ENCODE peak calls at places on chromosome X, in eight cellular contexts. C is GOT3, D is Calu3, K is brain microvascular endothelial cell, I is GM03348, F is NCI-H510A, N is SW 1271, Z is amniotic stem cell. G is an unnamed sample.

GRCh38 chrX:9396930-9397329 is 67.9 kb upstream of the TBL1X start:
- DNase-seq in C (peak), D (peak), N (no peak), I (no peak), K (no peak), F (no peak), Z (no peak), G (peak)

GRCh38 chrX:48715066-48715465 is 18.5 kb downstream of the SUV39H1 start:
- DNase-seq in N (no peak), F (no peak), D (no peak), Z (no peak), C (no peak), K (peak), I (peak), G (no peak)

GRCh38 chrX:119040432-119040831 is 32.4 kb upstream of the CT47C1 start:
- DNase-seq in I (no peak), Z (no peak), D (no peak), C (no peak), K (no peak), F (no peak), N (no peak), G (no peak)

GRCh38 chrX:68841251-68842049 is 12.6 kb downstream of the EFNB1 start:
- DNase-seq in N (no peak), K (no peak), I (no peak), Z (no peak), D (peak), C (no peak), F (no peak), G (no peak)

GRCh38 chrX:50073601-50074000 is 127.2 kb downstream of the AKAP4 start:
- DNase-seq in I (no peak), K (no peak), Z (no peak), F (no peak), N (no peak), D (no peak), C (no peak), G (no peak)

GRCh38 chrX:129116651-129117050 is 406.6 kb downstream of the SMARCA1 start:
- DNase-seq in I (no peak), C (no peak), D (no peak), N (no peak), K (no peak), F (no peak), Z (no peak), G (no peak)

GRCh38 chrX:16869393-16870094 is 618 bp downstream of the RBBP7 start:
- DNase-seq in I (peak), N (no peak), Z (no peak), D (peak), K (no peak), C (no peak), F (peak), G (peak)

GRCh38 chrX:345020-345925 is 26.7 kb upstream of the GTPBP6 start:
- DNase-seq in Z (no peak), C (no peak), I (no peak), N (no peak), K (no peak), D (no peak), F (no peak), G (no peak)

GRCh38 chrX:108264376-108264775 is 172.8 kb downstream of the ATG4A start:
- DNase-seq in D (no peak), I (no peak), F (no peak), Z (no peak), K (no peak), N (no peak), C (no peak), G (no peak)

GRCh38 chrX:79477691-79478090 is 110.6 kb upstream of the ITM2A start:
- DNase-seq in N (no peak), Z (no peak), K (no peak), C (no peak), I (no peak), F (no peak), D (no peak), G (no peak)

GRCh38 chrX:123481908-123482873 is 250.7 kb downstream of the THOC2 start:
- DNase-seq in Z (no peak), C (no peak), K (no peak), D (no peak), F (no peak), I (peak), N (no peak), G (no peak)

GRCh38 chrX:78658851-78659744 is at the start of gene RTL3:
- DNase-seq in F (no peak), I (peak), N (no peak), Z (peak), D (no peak), C (no peak), K (peak), G (no peak)

GRCh38 chrX:73289039-73289438 is 74.4 kb upstream of the NAP1L2 start:
- DNase-seq in I (no peak), C (no peak), D (no peak), K (no peak), F (no peak), N (no peak), Z (no peak), G (no peak)

GRCh38 chrX:133921764-133922389 is 63.5 kb downstream of the GPC3 start:
- DNase-seq in Z (no peak), I (peak), C (no peak), K (peak), F (peak), D (peak), N (no peak), G (peak)

GRCh38 chrX:124344246-124344645 is 2.1 kb upstream of the SH2D1A start:
- DNase-seq in C (no peak), D (no peak), N (no peak), F (no peak), I (no peak), K (no peak), Z (no peak), G (no peak)

GRCh38 chrX:29547877-29548276 is 667.5 kb upstream of the MAGEB2 start:
- DNase-seq in D (no peak), C (no peak), K (no peak), I (no peak), N (no peak), F (no peak), Z (no peak), G (no peak)

GRCh38 chrX:129797251-129797906 is 17.6 kb downstream of the SASH3 start:
- DNase-seq in K (no peak), I (no peak), C (no peak), D (no peak), F (no peak), N (no peak), Z (no peak), G (no peak)

GRCh38 chrX:37509349-37509748 is 62.1 kb upstream of the LANCL3 start:
- DNase-seq in Z (no peak), I (no peak), F (no peak), D (peak), N (no peak), C (no peak), K (peak), G (no peak)

GRCh38 chrX:153769158-153769864 is 5.3 kb downstream of the PLXNB3 start:
- DNase-seq in C (no peak), Z (no peak), I (no peak), K (no peak), N (no peak), F (no peak), D (no peak), G (peak)

GRCh38 chrX:154827624-154828408 is 6.6 kb downstream of the SMIM9 start:
- DNase-seq in K (no peak), I (no peak), Z (no peak), C (no peak), N (no peak), F (no peak), D (no peak), G (no peak)

GRCh38 chrX:104359124-104359523 is 104.4 kb upstream of the ESX1 start:
- DNase-seq in Z (no peak), F (no peak), K (no peak), C (no peak), N (no peak), I (no peak), D (no peak), G (no peak)

GRCh38 chrX:95427389-95427788 is 1257.3 kb upstream of the DIAPH2 start:
- DNase-seq in I (no peak), D (no peak), N (no peak), F (no peak), K (no peak), Z (no peak), C (no peak), G (no peak)

GRCh38 chrX:72269671-72270251 is 7.3 kb downstream of the RPS4X start:
- DNase-seq in F (no peak), K (peak), Z (peak), D (no peak), N (peak), C (no peak), I (no peak), G (no peak)

GRCh38 chrX:68511255-68511654 is 12.4 kb downstream of the YIPF6 start:
- DNase-seq in N (no peak), K (peak), Z (peak), I (peak), D (peak), C (no peak), F (no peak), G (peak)

GRCh38 chrX:111083101-111083500 is 12.9 kb upstream of the PAK3 start:
- DNase-seq in Z (no peak), K (no peak), F (no peak), N (no peak), I (no peak), D (no peak), C (no peak), G (no peak)

GRCh38 chrX:16573781-16574180 is 76.2 kb upstream of the S100G start:
- DNase-seq in F (no peak), Z (no peak), N (no peak), K (peak), I (peak), D (no peak), C (no peak), G (no peak)

GRCh38 chrX:136146614-136147319 is 566 bp upstream of the FHL1 start:
- DNase-seq in K (no peak), C (no peak), D (no peak), Z (no peak), F (no peak), I (no peak), N (no peak), G (no peak)

GRCh38 chrX:16394290-16394689 is 227.0 kb downstream of the MAGEB17 start:
- DNase-seq in F (no peak), I (no peak), D (no peak), Z (no peak), N (no peak), K (no peak), C (no peak), G (no peak)

GRCh38 chrX:150405006-150405405 is 41.9 kb downstream of the MAMLD1 start:
- DNase-seq in I (no peak), D (no peak), C (no peak), K (no peak), Z (no peak), F (no peak), N (no peak), G (no peak)

GRCh38 chrX:149916745-149917392 is 12.5 kb upstream of the HSFX4 start:
- DNase-seq in C (no peak), D (no peak), I (no peak), N (no peak), Z (no peak), F (no peak), K (no peak), G (no peak)